ENCODE peak calls at places on chromosomes 2 and 18, in ten cellular contexts. D is T-helper 1 cell; H is CD4-positive, alpha-beta T cell; P is CD8-positive, alpha-beta memory T cell; O is stimulated activated CD4-positive, alpha-beta T cell treated with anti-CD3 and anti-CD28 coated beads, Interleukin-4, amount 100 ng/mL, for 48 hours; F is cardiac septum; V is stimulated activated CD8-positive, alpha-beta memory T cell treated with anti-CD3 and anti-CD28 coated beads, Interleukin-12 subunit alpha, Interleukin-12 subunit beta, amount 100 ng/mL, for 4 hours; I is spleen; L is Panc1; Y is nucleus accumbens. Z is an unnamed sample.

GRCh38 chr2:33059452-33060156 is 112.9 kb downstream of the LTBP1 start:
- DNase-seq in Y (no peak), O (no peak), I (no peak), H (no peak), P (no peak), F (no peak), L (no peak), V (no peak), D (no peak), Z (no peak)

GRCh38 chr2:203579131-203579643 is 44.1 kb upstream of the RAPH1 start:
- DNase-seq in H (no peak), V (no peak), Y (no peak), P (no peak), I (no peak), D (no peak), F (no peak), L (no peak), O (peak), Z (no peak)

GRCh38 chr2:149167941-149168340 is 129.4 kb downstream of the LYPD6B start:
- DNase-seq in D (no peak), L (no peak), O (no peak), I (no peak), V (no peak), Y (no peak), F (no peak), P (no peak), H (no peak), Z (no peak)

GRCh38 chr2:121608367-121608766 is 40.9 kb downstream of the CLASP1 start:
- DNase-seq in L (no peak), I (no peak), D (no peak), P (no peak), V (no peak), O (no peak), H (no peak), Y (no peak), F (no peak), Z (no peak)

GRCh38 chr18:41226186-41226585 is 728.8 kb upstream of the PIK3C3 start:
- DNase-seq in P (no peak), D (no peak), Y (no peak), L (no peak), F (no peak), H (no peak), I (no peak), V (no peak), O (no peak), Z (no peak)

GRCh38 chr2:215367647-215368492 is 56.0 kb downstream of the ATIC start:
- DNase-seq in L (no peak), H (no peak), P (no peak), V (no peak), I (no peak), D (no peak), O (no peak), F (no peak), Y (no peak), Z (no peak)

GRCh38 chr2:70726186-70726585 is 41.8 kb downstream of the ADD2 start:
- DNase-seq in L (no peak), F (no peak), D (no peak), I (no peak), V (no peak), H (no peak), O (no peak), Y (no peak), P (no peak), Z (no peak)

GRCh38 chr2:147916723-147917122 is 71.9 kb downstream of the ACVR2A start:
- DNase-seq in V (no peak), O (no peak), Y (no peak), L (no peak), F (no peak), H (no peak), D (no peak), I (no peak), P (no peak), Z (no peak)

GRCh38 chr2:58030789-58031188 is 15.8 kb upstream of the VRK2 start:
- DNase-seq in H (no peak), F (no peak), P (no peak), Y (no peak), O (no peak), L (no peak), I (no peak), D (no peak), V (no peak), Z (no peak)

GRCh38 chr2:215364157-215365155 is 52.6 kb downstream of the ATIC start:
- DNase-seq in Y (no peak), V (no peak), I (no peak), P (no peak), O (no peak), D (no peak), L (no peak), H (no peak), F (no peak), Z (no peak)

GRCh38 chr2:219426068-219426443 is 7.9 kb downstream of the DES start:
- DNase-seq in V (no peak), Y (no peak), I (no peak), O (no peak), D (no peak), L (no peak), P (no peak), F (no peak), H (no peak), Z (peak)

GRCh38 chr2:7953184-7953583 is 728.7 kb upstream of the ID2 start:
- DNase-seq in P (no peak), Y (no peak), D (no peak), L (no peak), H (no peak), V (no peak), F (no peak), I (no peak), O (no peak), Z (no peak)

GRCh38 chr2:68709421-68709911 is 25.1 kb upstream of the ARHGAP25 start:
- DNase-seq in V (no peak), L (peak), D (no peak), P (no peak), Y (no peak), I (no peak), O (no peak), H (no peak), F (no peak), Z (no peak)

GRCh38 chr2:27212626-27213471 is 781 bp upstream of the SLC5A6 start:
- DNase-seq in D (peak), L (no peak), O (peak), H (no peak), V (peak), F (no peak), P (peak), I (no peak), Y (no peak), Z (no peak)

GRCh38 chr2:120399889-120400240 is 53.9 kb downstream of the INHBB start:
- DNase-seq in O (no peak), F (peak), D (no peak), Y (no peak), H (no peak), L (no peak), P (no peak), V (no peak), I (peak), Z (peak)

GRCh38 chr2:11248-11941 is 34.9 kb downstream of the FAM110C start:
- DNase-seq in D (peak), O (peak), V (no peak), H (peak), P (peak), I (peak), F (no peak), L (no peak), Y (no peak), Z (peak)

GRCh38 chr2:211737282-211737681 is 801.3 kb downstream of the ERBB4 start:
- DNase-seq in F (no peak), H (no peak), O (no peak), L (no peak), I (no peak), D (no peak), Y (no peak), V (no peak), P (no peak), Z (no peak)

GRCh38 chr2:201546576-201546975 is 95.0 kb downstream of the STRADB start:
- DNase-seq in V (no peak), F (no peak), Y (no peak), O (no peak), D (no peak), H (no peak), L (no peak), I (no peak), P (no peak), Z (no peak)

GRCh38 chr2:116440104-116440653 is 1374.3 kb upstream of the DDX18 start:
- DNase-seq in Y (no peak), H (no peak), F (no peak), I (no peak), L (no peak), P (no peak), O (no peak), V (no peak), D (no peak), Z (no peak)

GRCh38 chr2:1564506-1564905 is 151.2 kb downstream of the TPO start:
- DNase-seq in D (no peak), F (peak), Y (no peak), L (no peak), I (peak), P (no peak), V (no peak), H (peak), O (no peak), Z (no peak)

GRCh38 chr2:31426096-31426495 is 11.6 kb upstream of the XDH start:
- DNase-seq in O (no peak), V (no peak), F (no peak), I (no peak), Y (no peak), H (no peak), P (no peak), D (no peak), L (no peak), Z (no peak)